ENCODE peak calls at places on chromosomes 5 and 9, in six cellular contexts. One of them, this sample, is unnamed.
A peak's percentile ranks its signal among the peaks of the same experiment; 100 is the strongest.

GRCh38 chr5:98927242-98927987 is 1.4 kb downstream of the CHD1 start:
- DNase-seq in PC-3: peak; percentile 71
- DNase-seq in right cardiac atrium: peak; percentile 68
- DNase-seq in mesendoderm: peak; percentile 62
- DNase-seq in upper lobe of left lung: no peak
- DNase-seq in CD4-positive, CD25-positive, alpha-beta regulatory T cell: peak; percentile 71
- DNase-seq in this sample: peak; percentile 53

GRCh38 chr5:76500633-76501393 is 97.7 kb downstream of the IQGAP2 start:
- DNase-seq in PC-3: no peak
- DNase-seq in right cardiac atrium: no peak
- DNase-seq in mesendoderm: no peak
- DNase-seq in upper lobe of left lung: no peak
- DNase-seq in CD4-positive, CD25-positive, alpha-beta regulatory T cell: no peak
- DNase-seq in this sample: no peak

GRCh38 chr5:124760608-124761390 is 14.4 kb upstream of the ZNF608 start:
- DNase-seq in PC-3: no peak
- DNase-seq in right cardiac atrium: no peak
- DNase-seq in mesendoderm: no peak
- DNase-seq in upper lobe of left lung: no peak
- DNase-seq in CD4-positive, CD25-positive, alpha-beta regulatory T cell: no peak
- DNase-seq in this sample: no peak

GRCh38 chr9:117957267-117957666 is 253.1 kb downstream of the TLR4 start:
- DNase-seq in PC-3: no peak
- DNase-seq in right cardiac atrium: no peak
- DNase-seq in mesendoderm: no peak
- DNase-seq in upper lobe of left lung: no peak
- DNase-seq in CD4-positive, CD25-positive, alpha-beta regulatory T cell: no peak
- DNase-seq in this sample: no peak

GRCh38 chr5:57937501-57937900 is 454.9 kb upstream of the ACTBL2 start:
- DNase-seq in PC-3: no peak
- DNase-seq in right cardiac atrium: no peak
- DNase-seq in mesendoderm: no peak
- DNase-seq in upper lobe of left lung: no peak
- DNase-seq in CD4-positive, CD25-positive, alpha-beta regulatory T cell: no peak
- DNase-seq in this sample: no peak

GRCh38 chr5:2751592-2752021 is at the start of gene IRX2:
- DNase-seq in PC-3: peak; percentile 92
- DNase-seq in right cardiac atrium: peak; percentile 84
- DNase-seq in mesendoderm: peak; percentile 96
- DNase-seq in upper lobe of left lung: peak; percentile 94
- DNase-seq in CD4-positive, CD25-positive, alpha-beta regulatory T cell: no peak
- DNase-seq in this sample: peak; percentile 20

GRCh38 chr5:146345240-146345577 is 6.6 kb downstream of the POU4F3 start:
- DNase-seq in PC-3: no peak
- DNase-seq in right cardiac atrium: no peak
- DNase-seq in mesendoderm: peak; percentile 25
- DNase-seq in upper lobe of left lung: no peak
- DNase-seq in CD4-positive, CD25-positive, alpha-beta regulatory T cell: no peak
- DNase-seq in this sample: no peak

GRCh38 chr9:87278971-87279731 is 218.5 kb upstream of the DAPK1 start:
- DNase-seq in PC-3: no peak
- DNase-seq in right cardiac atrium: no peak
- DNase-seq in mesendoderm: no peak
- DNase-seq in upper lobe of left lung: no peak
- DNase-seq in CD4-positive, CD25-positive, alpha-beta regulatory T cell: no peak
- DNase-seq in this sample: no peak

GRCh38 chr5:78137290-78137689 is 157.2 kb downstream of the AP3B1 start:
- DNase-seq in PC-3: no peak
- DNase-seq in right cardiac atrium: no peak
- DNase-seq in mesendoderm: no peak
- DNase-seq in upper lobe of left lung: no peak
- DNase-seq in CD4-positive, CD25-positive, alpha-beta regulatory T cell: no peak
- DNase-seq in this sample: no peak

GRCh38 chr9:109001275-109001676 is 12.0 kb downstream of the CTNNAL1 start:
- DNase-seq in PC-3: peak; percentile 89
- DNase-seq in right cardiac atrium: no peak
- DNase-seq in mesendoderm: no peak
- DNase-seq in upper lobe of left lung: no peak
- DNase-seq in CD4-positive, CD25-positive, alpha-beta regulatory T cell: no peak
- DNase-seq in this sample: no peak

GRCh38 chr5:179806250-179807045 is at the start of gene MGAT4B:
- DNase-seq in PC-3: peak; percentile 74
- DNase-seq in right cardiac atrium: peak; percentile 93
- DNase-seq in mesendoderm: peak; percentile 83
- DNase-seq in upper lobe of left lung: peak; percentile 95
- DNase-seq in CD4-positive, CD25-positive, alpha-beta regulatory T cell: peak; percentile 69
- DNase-seq in this sample: peak; percentile 75

GRCh38 chr5:108650997-108651396 is 96.7 kb upstream of the FER start:
- DNase-seq in PC-3: peak; percentile 50
- DNase-seq in right cardiac atrium: no peak
- DNase-seq in mesendoderm: no peak
- DNase-seq in upper lobe of left lung: no peak
- DNase-seq in CD4-positive, CD25-positive, alpha-beta regulatory T cell: no peak
- DNase-seq in this sample: no peak

GRCh38 chr9:33225319-33226152 is 14.4 kb upstream of the SPINK4 start:
- DNase-seq in PC-3: peak; percentile 85
- DNase-seq in right cardiac atrium: peak; percentile 67
- DNase-seq in mesendoderm: peak; percentile 53
- DNase-seq in upper lobe of left lung: no peak
- DNase-seq in CD4-positive, CD25-positive, alpha-beta regulatory T cell: peak; percentile 73
- DNase-seq in this sample: peak; percentile 79

GRCh38 chr5:126778675-126779403 is 1.9 kb downstream of the LMNB1 start:
- DNase-seq in PC-3: no peak
- DNase-seq in right cardiac atrium: no peak
- DNase-seq in mesendoderm: peak; percentile 54
- DNase-seq in upper lobe of left lung: no peak
- DNase-seq in CD4-positive, CD25-positive, alpha-beta regulatory T cell: no peak
- DNase-seq in this sample: no peak

GRCh38 chr5:140827704-140828401 is at the start of gene PCDHA6:
- DNase-seq in PC-3: no peak
- DNase-seq in right cardiac atrium: no peak
- DNase-seq in mesendoderm: peak; percentile 21
- DNase-seq in upper lobe of left lung: peak; percentile 44
- DNase-seq in CD4-positive, CD25-positive, alpha-beta regulatory T cell: no peak
- DNase-seq in this sample: no peak

GRCh38 chr9:129595903-129596540 is 24.9 kb downstream of the C9orf50 start:
- DNase-seq in PC-3: no peak
- DNase-seq in right cardiac atrium: peak; percentile 72
- DNase-seq in mesendoderm: no peak
- DNase-seq in upper lobe of left lung: no peak
- DNase-seq in CD4-positive, CD25-positive, alpha-beta regulatory T cell: no peak
- DNase-seq in this sample: no peak

GRCh38 chr5:69368458-69369368 is 607 bp downstream of the AK6 start:
- DNase-seq in PC-3: peak; percentile 16
- DNase-seq in right cardiac atrium: no peak
- DNase-seq in mesendoderm: peak; percentile 63
- DNase-seq in upper lobe of left lung: no peak
- DNase-seq in CD4-positive, CD25-positive, alpha-beta regulatory T cell: peak; percentile 47
- DNase-seq in this sample: peak; percentile 34

GRCh38 chr5:96997265-96997859 is 61.5 kb downstream of the LNPEP start:
- DNase-seq in PC-3: peak; percentile 63
- DNase-seq in right cardiac atrium: no peak
- DNase-seq in mesendoderm: peak; percentile 54
- DNase-seq in upper lobe of left lung: no peak
- DNase-seq in CD4-positive, CD25-positive, alpha-beta regulatory T cell: peak; percentile 25
- DNase-seq in this sample: peak; percentile 46

GRCh38 chr9:16704096-16704488 is 166.4 kb downstream of the BNC2 start:
- DNase-seq in PC-3: no peak
- DNase-seq in right cardiac atrium: no peak
- DNase-seq in mesendoderm: no peak
- DNase-seq in upper lobe of left lung: no peak
- DNase-seq in CD4-positive, CD25-positive, alpha-beta regulatory T cell: no peak
- DNase-seq in this sample: no peak

GRCh38 chr5:75405296-75405695 is 68.3 kb downstream of the HMGCR start:
- DNase-seq in PC-3: no peak
- DNase-seq in right cardiac atrium: no peak
- DNase-seq in mesendoderm: peak; percentile 14
- DNase-seq in upper lobe of left lung: no peak
- DNase-seq in CD4-positive, CD25-positive, alpha-beta regulatory T cell: no peak
- DNase-seq in this sample: no peak

GRCh38 chr5:141402553-141403328 is at the start of gene PCDHGA9:
- DNase-seq in PC-3: no peak
- DNase-seq in right cardiac atrium: no peak
- DNase-seq in mesendoderm: no peak
- DNase-seq in upper lobe of left lung: peak; percentile 77
- DNase-seq in CD4-positive, CD25-positive, alpha-beta regulatory T cell: no peak
- DNase-seq in this sample: no peak

GRCh38 chr9:98861881-98862501 is 54.5 kb downstream of the GALNT12 start:
- DNase-seq in PC-3: peak; percentile 93
- DNase-seq in right cardiac atrium: no peak
- DNase-seq in mesendoderm: no peak
- DNase-seq in upper lobe of left lung: no peak
- DNase-seq in CD4-positive, CD25-positive, alpha-beta regulatory T cell: no peak
- DNase-seq in this sample: no peak

GRCh38 chr5:164608507-164608906 is 1103.1 kb downstream of the MAT2B start:
- DNase-seq in PC-3: no peak
- DNase-seq in right cardiac atrium: no peak
- DNase-seq in mesendoderm: no peak
- DNase-seq in upper lobe of left lung: no peak
- DNase-seq in CD4-positive, CD25-positive, alpha-beta regulatory T cell: no peak
- DNase-seq in this sample: no peak

GRCh38 chr9:82105729-82106128 is 117.2 kb downstream of the SPATA31D1 start:
- DNase-seq in PC-3: peak; percentile 17
- DNase-seq in right cardiac atrium: no peak
- DNase-seq in mesendoderm: peak; percentile 18
- DNase-seq in upper lobe of left lung: no peak
- DNase-seq in CD4-positive, CD25-positive, alpha-beta regulatory T cell: no peak
- DNase-seq in this sample: no peak

GRCh38 chr9:106613250-106613737 is 249.7 kb upstream of the ZNF462 start:
- DNase-seq in PC-3: no peak
- DNase-seq in right cardiac atrium: no peak
- DNase-seq in mesendoderm: no peak
- DNase-seq in upper lobe of left lung: no peak
- DNase-seq in CD4-positive, CD25-positive, alpha-beta regulatory T cell: no peak
- DNase-seq in this sample: no peak

GRCh38 chr9:3951266-3951665 is 348.6 kb downstream of the GLIS3 start:
- DNase-seq in PC-3: no peak
- DNase-seq in right cardiac atrium: no peak
- DNase-seq in mesendoderm: no peak
- DNase-seq in upper lobe of left lung: no peak
- DNase-seq in CD4-positive, CD25-positive, alpha-beta regulatory T cell: no peak
- DNase-seq in this sample: peak; percentile 65

GRCh38 chr9:94140791-94141790 is 56.8 kb downstream of the PTPDC1 start:
- DNase-seq in PC-3: peak; percentile 1
- DNase-seq in right cardiac atrium: no peak
- DNase-seq in mesendoderm: peak; percentile 32
- DNase-seq in upper lobe of left lung: no peak
- DNase-seq in CD4-positive, CD25-positive, alpha-beta regulatory T cell: no peak
- DNase-seq in this sample: no peak

GRCh38 chr5:64939772-64940510 is 171.2 kb downstream of the CWC27 start:
- DNase-seq in PC-3: peak; percentile 53
- DNase-seq in right cardiac atrium: peak; percentile 54
- DNase-seq in mesendoderm: peak; percentile 50
- DNase-seq in upper lobe of left lung: peak; percentile 40
- DNase-seq in CD4-positive, CD25-positive, alpha-beta regulatory T cell: no peak
- DNase-seq in this sample: no peak
- H3K4me1 ChIP-seq in PC-3: peaks cover 9% of the 10 kb centered on the region
- H3K4me1 ChIP-seq in right cardiac atrium: peaks cover 3% of the 10 kb centered on the region
- H3K4me1 ChIP-seq in mesendoderm: no peaks in the 10 kb centered on the region
- H3K4me1 ChIP-seq in upper lobe of left lung: peaks cover 6% of the 10 kb centered on the region
- H3K4me1 ChIP-seq in CD4-positive, CD25-positive, alpha-beta regulatory T cell: no peaks in the 10 kb centered on the region
- H3K4me1 ChIP-seq in this sample: no peaks in the 10 kb centered on the region

GRCh38 chr9:88993327-88993726 is 2.1 kb downstream of the S1PR3 start:
- DNase-seq in PC-3: no peak
- DNase-seq in right cardiac atrium: no peak
- DNase-seq in mesendoderm: no peak
- DNase-seq in upper lobe of left lung: no peak
- DNase-seq in CD4-positive, CD25-positive, alpha-beta regulatory T cell: no peak
- DNase-seq in this sample: no peak

GRCh38 chr9:88990721-88991065 is 575 bp upstream of the S1PR3 start:
- DNase-seq in PC-3: no peak
- DNase-seq in right cardiac atrium: no peak
- DNase-seq in mesendoderm: peak; percentile 79
- DNase-seq in upper lobe of left lung: no peak
- DNase-seq in CD4-positive, CD25-positive, alpha-beta regulatory T cell: no peak
- DNase-seq in this sample: no peak

GRCh38 chr9:88992556-88992955 is 1.3 kb downstream of the S1PR3 start:
- DNase-seq in PC-3: no peak
- DNase-seq in right cardiac atrium: peak; percentile 69
- DNase-seq in mesendoderm: no peak
- DNase-seq in upper lobe of left lung: no peak
- DNase-seq in CD4-positive, CD25-positive, alpha-beta regulatory T cell: no peak
- DNase-seq in this sample: no peak

GRCh38 chr9:88989961-88990570 is 1.2 kb upstream of the S1PR3 start:
- DNase-seq in PC-3: no peak
- DNase-seq in right cardiac atrium: no peak
- DNase-seq in mesendoderm: peak; percentile 75
- DNase-seq in upper lobe of left lung: no peak
- DNase-seq in CD4-positive, CD25-positive, alpha-beta regulatory T cell: no peak
- DNase-seq in this sample: no peak

GRCh38 chr9:88991066-88992030 is at the start of gene S1PR3:
- DNase-seq in PC-3: peak; percentile 36
- DNase-seq in right cardiac atrium: peak; percentile 87
- DNase-seq in mesendoderm: peak; percentile 79
- DNase-seq in upper lobe of left lung: peak; percentile 90
- DNase-seq in CD4-positive, CD25-positive, alpha-beta regulatory T cell: peak; percentile 5
- DNase-seq in this sample: peak; percentile 29
- H3K4me3 ChIP-seq in PC-3: peak within 1 kb of the TSS; percentile 92
- H3K4me3 ChIP-seq in right cardiac atrium: peak within 1 kb of the TSS; percentile 83
- H3K4me3 ChIP-seq in mesendoderm: peak within 1 kb of the TSS; percentile 95
- H3K4me3 ChIP-seq in upper lobe of left lung: peak within 1 kb of the TSS; percentile 64
- H3K4me3 ChIP-seq in CD4-positive, CD25-positive, alpha-beta regulatory T cell: no peak within 1 kb of the TSS
- H3K4me3 ChIP-seq in this sample: peak within 1 kb of the TSS; percentile 21

GRCh38 chr5:148829248-148829594 is 2.8 kb downstream of the ADRB2 start:
- DNase-seq in PC-3: no peak
- DNase-seq in right cardiac atrium: no peak
- DNase-seq in mesendoderm: no peak
- DNase-seq in upper lobe of left lung: no peak
- DNase-seq in CD4-positive, CD25-positive, alpha-beta regulatory T cell: no peak
- DNase-seq in this sample: no peak
- H3K27me3 ChIP-seq in PC-3: no peaks in the 10 kb centered on the region
- H3K27me3 ChIP-seq in right cardiac atrium: no peaks in the 10 kb centered on the region
- H3K27me3 ChIP-seq in mesendoderm: no peaks in the 10 kb centered on the region
- H3K27me3 ChIP-seq in upper lobe of left lung: no peaks in the 10 kb centered on the region
- H3K27me3 ChIP-seq in CD4-positive, CD25-positive, alpha-beta regulatory T cell: peaks cover 2% of the 10 kb centered on the region
- H3K27me3 ChIP-seq in this sample: peaks cover 2% of the 10 kb centered on the region

GRCh38 chr9:105066265-105066865 is 138.4 kb upstream of the ABCA1 start:
- DNase-seq in PC-3: no peak
- DNase-seq in right cardiac atrium: no peak
- DNase-seq in mesendoderm: no peak
- DNase-seq in upper lobe of left lung: no peak
- DNase-seq in CD4-positive, CD25-positive, alpha-beta regulatory T cell: no peak
- DNase-seq in this sample: no peak

GRCh38 chr9:105070176-105070575 is 142.2 kb upstream of the ABCA1 start:
- DNase-seq in PC-3: peak; percentile 24
- DNase-seq in right cardiac atrium: no peak
- DNase-seq in mesendoderm: no peak
- DNase-seq in upper lobe of left lung: no peak
- DNase-seq in CD4-positive, CD25-positive, alpha-beta regulatory T cell: no peak
- DNase-seq in this sample: no peak

GRCh38 chr9:105065119-105066088 is 137.4 kb upstream of the ABCA1 start:
- DNase-seq in PC-3: no peak
- DNase-seq in right cardiac atrium: no peak
- DNase-seq in mesendoderm: no peak
- DNase-seq in upper lobe of left lung: no peak
- DNase-seq in CD4-positive, CD25-positive, alpha-beta regulatory T cell: no peak
- DNase-seq in this sample: no peak

GRCh38 chr9:105069285-105070065 is 141.5 kb upstream of the ABCA1 start:
- DNase-seq in PC-3: peak; percentile 22
- DNase-seq in right cardiac atrium: no peak
- DNase-seq in mesendoderm: peak; percentile 55
- DNase-seq in upper lobe of left lung: no peak
- DNase-seq in CD4-positive, CD25-positive, alpha-beta regulatory T cell: no peak
- DNase-seq in this sample: peak; percentile 72

GRCh38 chr9:105067895-105068580 is 140.1 kb upstream of the ABCA1 start:
- DNase-seq in PC-3: peak; percentile 39
- DNase-seq in right cardiac atrium: no peak
- DNase-seq in mesendoderm: no peak
- DNase-seq in upper lobe of left lung: no peak
- DNase-seq in CD4-positive, CD25-positive, alpha-beta regulatory T cell: no peak
- DNase-seq in this sample: no peak
- H3K4me1 ChIP-seq in PC-3: peaks cover 59% of the 10 kb centered on the region
- H3K4me1 ChIP-seq in right cardiac atrium: peaks cover 6% of the 10 kb centered on the region
- H3K4me1 ChIP-seq in mesendoderm: no peaks in the 10 kb centered on the region
- H3K4me1 ChIP-seq in upper lobe of left lung: peaks cover 25% of the 10 kb centered on the region
- H3K4me1 ChIP-seq in CD4-positive, CD25-positive, alpha-beta regulatory T cell: no peaks in the 10 kb centered on the region
- H3K4me1 ChIP-seq in this sample: peaks cover 20% of the 10 kb centered on the region

This sample was measured in HAP-1.